ENCODE peak calls at places on chromosome 2, in five cellular contexts. T is activated effector memory CD4-positive, alpha-beta T cell treated with Interleukin-2 at 50 U/mL for 16 hours; C is GM12891; M is A549; Z is ACHN. E is an unnamed sample.

GRCh38 chr2:108324531-108325256 is 36.0 kb downstream of the SULT1C2 start:
- DNase-seq in T (no peak), C (no peak), M (no peak), Z (peak), E (no peak)

GRCh38 chr2:48531141-48531648 is 1.2 kb downstream of the STON1 start:
- DNase-seq in T (no peak), C (no peak), M (no peak), Z (no peak), E (no peak)

GRCh38 chr2:208830203-208830602 is 423.6 kb downstream of the PTH2R start:
- DNase-seq in T (no peak), C (no peak), M (no peak), Z (no peak), E (no peak)

GRCh38 chr2:224910535-224910934 is 131.7 kb downstream of the DOCK10 start:
- DNase-seq in T (no peak), C (no peak), M (no peak), Z (no peak), E (no peak)

GRCh38 chr2:62340981-62341624 is 145.2 kb downstream of the B3GNT2 start:
- DNase-seq in T (no peak), C (no peak), M (no peak), Z (peak), E (peak)

GRCh38 chr2:9271691-9272090 is 65.1 kb downstream of the ASAP2 start:
- DNase-seq in T (no peak), C (no peak), M (no peak), Z (no peak), E (no peak)

GRCh38 chr2:147934881-147935280 is 85.7 kb downstream of the ORC4 start:
- DNase-seq in T (no peak), C (no peak), M (no peak), Z (no peak), E (no peak)

GRCh38 chr2:64615206-64615763 is 38.4 kb downstream of the SERTAD2 start:
- DNase-seq in T (no peak), C (no peak), M (no peak), Z (no peak), E (no peak)

GRCh38 chr2:124027182-124027581 is 2.1 kb downstream of the CNTNAP5 start:
- DNase-seq in T (no peak), C (peak), M (peak), Z (peak), E (peak)

GRCh38 chr2:10569460-10569859 is 120.3 kb downstream of the NOL10 start:
- DNase-seq in T (no peak), C (no peak), M (no peak), Z (no peak), E (no peak)

GRCh38 chr2:54666131-54666637 is 57.3 kb upstream of the EML6 start:
- DNase-seq in T (no peak), C (no peak), M (no peak), Z (no peak), E (no peak)

GRCh38 chr2:6967301-6967700 is 50.1 kb downstream of the RNF144A start:
- DNase-seq in T (no peak), C (no peak), M (no peak), Z (no peak), E (no peak)

GRCh38 chr2:85926931-85927527 is 38.2 kb upstream of the ST3GAL5 start:
- DNase-seq in T (no peak), C (no peak), M (no peak), Z (no peak), E (no peak)

GRCh38 chr2:69469375-69469774 is 32.1 kb upstream of the NFU1 start:
- DNase-seq in T (no peak), C (no peak), M (no peak), Z (no peak), E (no peak)

GRCh38 chr2:108602422-108602821 is 68.2 kb downstream of the LIMS1 start:
- DNase-seq in T (no peak), C (no peak), M (no peak), Z (no peak), E (no peak)